ENCODE peak calls at places on chromosomes 11 and 22, in six cellular contexts. C, X, F, Y, V and L are unnamed samples.
A peak's percentile ranks its signal among the peaks of the same experiment; 100 is the strongest.

GRCh38 chr11:35458846-35459245 is 39.5 kb upstream of the SLC1A2 start:
- DNase-seq in C (no peak), X (no peak), F (no peak), Y (peak; percentile 45), V (no peak), L (no peak)

GRCh38 chr11:6545917-6546605 is 49.0 kb downstream of the DNHD1 start:
- DNase-seq in C (no peak), X (no peak), F (no peak), Y (no peak), V (no peak), L (no peak)

GRCh38 chr11:61148016-61148640 is 13.1 kb downstream of the VPS37C start:
- DNase-seq in C (no peak), X (no peak), F (no peak), Y (no peak), V (no peak), L (no peak)

GRCh38 chr11:94706211-94706610 is 61.9 kb upstream of the AMOTL1 start:
- DNase-seq in C (no peak), X (no peak), F (peak; percentile 99), Y (peak; percentile 46), V (no peak), L (no peak)

GRCh38 chr11:85898456-85898855 is 43.3 kb downstream of the CCDC83 start:
- DNase-seq in C (no peak), X (no peak), F (no peak), Y (no peak), V (no peak), L (no peak)

GRCh38 chr11:86370171-86370570 is 4.5 kb upstream of the CCDC81 start:
- DNase-seq in C (no peak), X (no peak), F (no peak), Y (no peak), V (no peak), L (no peak)

GRCh38 chr11:107713009-107713408 is 1.2 kb upstream of the SLN start:
- DNase-seq in C (no peak), X (no peak), F (no peak), Y (no peak), V (no peak), L (no peak)

GRCh38 chr11:115408036-115408911 is 95.9 kb downstream of the CADM1 start:
- DNase-seq in C (no peak), X (peak; percentile 18), F (no peak), Y (peak; percentile 37), V (no peak), L (no peak)

GRCh38 chr22:50683086-50683993 is 10.7 kb downstream of the SHANK3 start:
- DNase-seq in C (no peak), X (no peak), F (no peak), Y (no peak), V (no peak), L (no peak)

GRCh38 chr22:33848251-33848650 is 72.0 kb downstream of the LARGE1 start:
- DNase-seq in C (no peak), X (no peak), F (no peak), Y (no peak), V (no peak), L (no peak)

GRCh38 chr11:43632171-43632570 is 48.4 kb upstream of the HSD17B12 start:
- DNase-seq in C (no peak), X (no peak), F (peak; percentile 51), Y (peak; percentile 23), V (peak; percentile 6), L (no peak)

DNA sequence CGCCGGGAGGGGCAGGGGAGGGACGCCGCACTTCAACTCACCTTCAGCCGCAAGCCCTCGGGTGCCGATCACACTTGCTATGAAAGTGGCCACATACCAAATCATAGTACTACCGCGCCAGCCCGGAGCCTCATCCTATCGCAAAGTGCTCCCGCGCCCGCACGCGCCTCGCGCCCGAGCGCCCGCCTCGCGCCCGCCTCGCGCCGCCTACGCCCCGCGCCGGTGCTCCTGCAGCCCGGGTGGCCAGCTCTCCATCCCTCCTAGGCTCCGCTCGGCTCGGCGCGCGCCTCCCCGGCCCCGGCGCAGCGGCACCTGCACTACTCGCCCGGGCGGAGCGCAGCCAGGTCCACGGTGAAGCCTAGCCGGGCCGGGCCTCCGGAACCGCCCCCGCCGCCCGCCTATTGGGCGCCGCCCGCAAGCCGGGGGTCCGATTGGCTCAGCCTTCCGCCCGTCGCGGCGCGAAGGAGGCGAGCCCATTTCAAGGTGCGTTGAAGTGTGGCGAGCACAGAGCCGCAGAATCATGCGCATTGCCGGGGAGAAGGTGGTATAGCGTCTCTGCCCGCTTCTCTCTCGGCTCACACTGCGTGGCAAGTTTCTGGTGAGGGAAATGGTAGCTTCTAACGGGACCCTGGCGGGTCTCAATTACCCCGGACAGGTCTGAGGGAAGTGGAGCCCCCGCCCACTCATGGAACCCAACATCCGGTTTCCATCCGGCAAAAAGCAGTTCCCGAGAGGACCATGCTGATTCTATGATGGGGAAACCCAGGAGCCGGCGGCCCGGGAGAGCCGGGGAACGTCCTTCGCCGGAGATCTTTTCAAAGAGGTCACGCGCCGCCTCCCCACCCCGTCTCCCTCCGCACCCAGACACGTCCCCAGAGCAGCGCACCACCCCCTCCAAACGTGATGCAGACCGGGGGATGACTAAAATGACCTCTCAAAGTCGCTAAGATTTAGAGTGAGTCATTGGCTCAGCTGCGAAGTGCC is at the start of gene IGSF9B:
- DNase-seq in C (peak; percentile 90), X (peak; percentile 79), F (peak; percentile 56), Y (peak; percentile 58), V (peak; percentile 17), L (peak; percentile 85)
- H3K4me3 ChIP-seq in C (peak within 1 kb of the TSS; percentile 44), X (peak within 1 kb of the TSS; percentile 53), F (peak within 1 kb of the TSS; percentile 44), Y (peak within 1 kb of the TSS; percentile 68), V (peak within 1 kb of the TSS; percentile 51), L (peak within 1 kb of the TSS; percentile 54)

DNA sequence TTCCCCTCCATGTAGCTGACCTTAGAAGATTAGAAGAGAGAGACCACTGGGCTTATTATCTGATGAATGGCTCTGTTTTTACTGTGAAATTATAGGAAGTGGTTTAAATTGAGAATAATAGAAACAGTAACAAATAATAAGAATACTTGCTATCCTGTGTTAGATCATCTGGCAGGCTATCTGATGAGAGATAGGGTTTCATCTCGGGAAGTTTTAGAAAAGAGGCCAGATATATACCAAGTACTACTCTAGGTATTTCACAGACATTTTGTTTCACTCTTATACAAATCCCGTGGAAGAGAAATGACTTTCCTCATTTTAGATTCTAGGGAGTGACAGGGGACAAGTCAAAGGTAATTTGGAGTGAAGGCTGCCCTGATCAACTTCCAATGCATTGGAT is 198.4 kb downstream of the MAML2 start:
- DNase-seq in C (no peak), X (no peak), F (no peak), Y (no peak), V (no peak), L (no peak)
- H3K4me3 ChIP-seq in C (no peak overlapping the region), X (no peak overlapping the region), F (no peak overlapping the region), Y (no peak overlapping the region), V (no peak overlapping the region), L (no peak overlapping the region)

GRCh38 chr11:64035081-64035524 is 628 bp upstream of the FLRT1 start:
- DNase-seq in C (no peak), X (no peak), F (no peak), Y (no peak), V (no peak), L (no peak)
- H3K4me3 ChIP-seq in C (no peak overlapping the region), X (no peak overlapping the region), F (no peak overlapping the region), Y (peak overlapping the region; percentile 23), V (no peak overlapping the region), L (no peak overlapping the region)

GRCh38 chr11:45180888-45181594 is 34.6 kb downstream of the PRDM11 start:
- DNase-seq in C (peak; percentile 67), X (peak; percentile 77), F (peak; percentile 44), Y (peak; percentile 41), V (peak; percentile 80), L (peak; percentile 61)
- H3K4me3 ChIP-seq in C (peak overlapping the region; percentile 38), X (peak overlapping the region; percentile 64), F (peak overlapping the region; percentile 51), Y (peak overlapping the region; percentile 49), V (peak overlapping the region; percentile 64), L (peak overlapping the region; percentile 55)

GRCh38 chr11:1570896-1571759 is 943 bp downstream of the DUSP8 start:
- DNase-seq in C (peak; percentile 31), X (no peak), F (no peak), Y (no peak), V (peak; percentile 28), L (no peak)
- H3K4me3 ChIP-seq in C (peak overlapping the region; percentile 58), X (peak overlapping the region; percentile 38), F (peak overlapping the region; percentile 38), Y (peak overlapping the region; percentile 34), V (peak overlapping the region; percentile 70), L (peak overlapping the region; percentile 56)

GRCh38 chr11:116990061-116990473 is 108.2 kb downstream of the SIK3 start:
- DNase-seq in C (peak; percentile 31), X (peak; percentile 29), F (peak; percentile 76), Y (peak; percentile 87), V (peak; percentile 25), L (no peak)
- H3K4me3 ChIP-seq in C (no peak overlapping the region), X (no peak overlapping the region), F (no peak overlapping the region), Y (no peak overlapping the region), V (no peak overlapping the region), L (no peak overlapping the region)

GRCh38 chr11:9493492-9493891 is 32.7 kb downstream of the ZNF143 start:
- DNase-seq in C (no peak), X (no peak), F (no peak), Y (peak; percentile 21), V (no peak), L (no peak)
- H3K4me3 ChIP-seq in C (no peak overlapping the region), X (no peak overlapping the region), F (no peak overlapping the region), Y (no peak overlapping the region), V (no peak overlapping the region), L (no peak overlapping the region)